ENCODE peak calls at places on chromosomes 1 and 21, in six cellular contexts. G is endothelial cell of umbilical vein, U is SK-N-SH, R is K562, X is GM12878, A is H1. E is an unnamed sample.

GRCh38 chr1:53450225-53450624 is 9.0 kb upstream of the DMRTB1 start:
- DNase-seq in A (peak), G (no peak), U (peak), X (no peak), R (peak), E (no peak)

GRCh38 chr1:184520343-184520742 is 133.5 kb downstream of the C1orf21 start:
- DNase-seq in U (no peak), R (no peak), A (no peak), X (no peak), G (no peak), E (no peak)

GRCh38 chr1:229298887-229299503 is 28.1 kb downstream of the RAB4A start:
- DNase-seq in X (no peak), G (no peak), R (no peak), U (no peak), A (no peak), E (no peak)

GRCh38 chr1:59569198-59569597 is 245.6 kb upstream of the HOOK1 start:
- DNase-seq in A (no peak), U (no peak), X (no peak), G (no peak), R (no peak), E (no peak)

GRCh38 chr1:211577277-211577825 is 1.6 kb downstream of the SLC30A1 start:
- DNase-seq in X (no peak), A (no peak), U (no peak), R (no peak), G (no peak), E (no peak)

GRCh38 chr1:15882665-15883064 is 35.2 kb downstream of the SPEN start:
- DNase-seq in X (no peak), A (no peak), G (no peak), R (no peak), U (no peak), E (no peak)

GRCh38 chr1:208238710-208239517 is 5.3 kb downstream of the PLXNA2 start:
- DNase-seq in X (no peak), G (peak), A (no peak), R (peak), U (peak), E (no peak)

GRCh38 chr1:39170731-39171375 is 33.6 kb upstream of the MACF1 start:
- DNase-seq in U (peak), G (no peak), X (no peak), R (no peak), A (no peak), E (no peak)

GRCh38 chr1:179881642-179882252 is 338 bp upstream of the TOR1AIP1 start:
- DNase-seq in G (peak), A (no peak), R (no peak), X (no peak), U (peak), E (no peak)

GRCh38 chr1:153352523-153352922 is 3.9 kb upstream of the PGLYRP4 start:
- DNase-seq in A (peak), G (peak), R (peak), U (peak), X (no peak), E (no peak)

GRCh38 chr1:247294282-247294681 is 37.4 kb downstream of the ZNF496 start:
- DNase-seq in A (no peak), U (no peak), X (no peak), R (no peak), G (no peak), E (no peak)

GRCh38 chr21:27024971-27025370 is 58.1 kb upstream of the ADAMTS5 start:
- DNase-seq in G (no peak), R (no peak), U (no peak), A (no peak), X (no peak), E (no peak)

GRCh38 chr1:25246600-25247023 is 642 bp downstream of the RSRP1 start:
- DNase-seq in R (no peak), A (peak), U (peak), G (no peak), X (no peak), E (no peak)

GRCh38 chr1:154964359-154964758 is 2.8 kb upstream of the PYGO2 start:
- DNase-seq in G (no peak), A (no peak), U (no peak), R (no peak), X (no peak), E (no peak)

GRCh38 chr1:21587602-21587953 is 78.4 kb downstream of the ALPL start:
- DNase-seq in R (no peak), G (no peak), X (no peak), U (no peak), A (no peak), E (no peak)

GRCh38 chr1:200699871-200700270 is 30.2 kb upstream of the DDX59 start:
- DNase-seq in X (no peak), A (no peak), U (no peak), G (no peak), R (no peak), E (no peak)

GRCh38 chr1:161069731-161070270 is at the start of gene ARHGAP30:
- DNase-seq in G (no peak), R (no peak), U (no peak), A (no peak), X (peak), E (no peak)

GRCh38 chr1:17844146-17844826 is 89.2 kb downstream of the ACTL8 start:
- DNase-seq in G (no peak), U (no peak), X (no peak), A (no peak), R (no peak), E (no peak)

GRCh38 chr1:221089273-221089672 is 210.0 kb downstream of the HLX start:
- DNase-seq in G (peak), R (no peak), A (no peak), X (no peak), U (no peak), E (no peak)

GRCh38 chr1:12031039-12031980 is 12.0 kb downstream of the MIIP start:
- DNase-seq in A (peak), G (peak), R (peak), U (peak), X (no peak), E (no peak)

GRCh38 chr21:41361786-41362604 is at the start of gene MX2:
- DNase-seq in U (no peak), G (no peak), R (no peak), A (no peak), X (peak), E (no peak)

GRCh38 chr1:155651861-155652661 is 36.5 kb downstream of the YY1AP1 start:
- DNase-seq in R (no peak), G (no peak), A (no peak), U (no peak), X (no peak), E (no peak)

GRCh38 chr1:156748670-156749428 is 2.6 kb downstream of the HDGF start:
- DNase-seq in U (no peak), X (no peak), G (peak), A (no peak), R (no peak), E (no peak)

GRCh38 chr1:41931578-41931977 is 12.9 kb upstream of the HIVEP3 start:
- DNase-seq in G (no peak), X (no peak), A (no peak), U (no peak), R (no peak), E (no peak)

GRCh38 chr1:170355267-170355801 is 176.6 kb upstream of the GORAB start:
- DNase-seq in U (no peak), G (no peak), R (no peak), X (no peak), A (no peak), E (no peak)

GRCh38 chr1:3727042-3727824 is 25.0 kb upstream of the CCDC27 start:
- DNase-seq in A (peak), U (peak), G (no peak), X (no peak), R (peak), E (no peak)

GRCh38 chr1:203282720-203283542 is 22.4 kb upstream of the BTG2 start:
- DNase-seq in G (no peak), X (no peak), R (peak), U (no peak), A (no peak), E (no peak)

GRCh38 chr1:227786673-227787512 is 28.6 kb upstream of the PRSS38 start:
- DNase-seq in G (no peak), A (peak), X (no peak), R (no peak), U (peak), E (no peak)

GRCh38 chr1:234533975-234534876 is 55.2 kb upstream of the TARBP1 start:
- DNase-seq in G (peak), R (no peak), X (no peak), U (peak), A (no peak), E (no peak)

GRCh38 chr1:118785246-118785645 is 202.9 kb downstream of the TBX15 start:
- DNase-seq in U (no peak), A (no peak), X (no peak), R (no peak), G (no peak), E (peak)

GRCh38 chr21:28229811-28230210 is 762.9 kb downstream of the LTN1 start:
- DNase-seq in U (no peak), G (peak), X (no peak), A (no peak), R (no peak), E (no peak)

GRCh38 chr1:207876129-207876528 is 34.8 kb downstream of the CD34 start:
- DNase-seq in R (peak), U (peak), A (no peak), G (no peak), X (no peak), E (no peak)

GRCh38 chr21:29854795-29855194 is 85.0 kb downstream of the GRIK1 start:
- DNase-seq in A (no peak), X (no peak), U (no peak), G (no peak), R (no peak), E (no peak)

GRCh38 chr21:38443110-38443509 is 55.2 kb downstream of the ERG start:
- DNase-seq in X (no peak), A (no peak), R (no peak), U (no peak), G (peak), E (no peak)

GRCh38 chr21:25385912-25386474 is 221.3 kb downstream of the MRPL39 start:
- DNase-seq in X (no peak), R (peak), U (peak), G (peak), A (no peak), E (peak)

GRCh38 chr1:61132176-61133047 is 50.1 kb downstream of the NFIA start:
- DNase-seq in G (peak), U (no peak), A (no peak), R (no peak), X (no peak), E (no peak)

GRCh38 chr1:33429846-33430750 is 797 bp downstream of the PHC2 start:
- DNase-seq in R (no peak), A (peak), U (no peak), X (no peak), G (peak), E (no peak)

GRCh38 chr1:76547916-76548315 is 319.4 kb upstream of the ST6GALNAC5 start:
- DNase-seq in R (no peak), X (no peak), A (no peak), G (no peak), U (no peak), E (no peak)

GRCh38 chr21:36113647-36114428 is 21.0 kb upstream of the CBR3 start:
- DNase-seq in R (no peak), U (no peak), G (no peak), A (no peak), X (no peak), E (no peak)
- H3K4me3 ChIP-seq in R (no peak), U (no peak), G (no peak), A (no peak), X (peak), E (no peak)

GRCh38 chr21:17451364-17451869 is 61.4 kb upstream of the CXADR start:
- DNase-seq in R (no peak), U (no peak), A (no peak), G (peak), X (no peak), E (no peak)

GRCh38 chr21:17454315-17455027 is 58.4 kb upstream of the CXADR start:
- DNase-seq in G (peak), X (no peak), A (peak), R (peak), U (peak), E (peak)

GRCh38 chr21:17455028-17455353 is 57.9 kb upstream of the CXADR start:
- DNase-seq in A (no peak), U (no peak), G (no peak), X (no peak), R (no peak), E (no peak)

GRCh38 chr21:17458279-17458678 is 54.6 kb upstream of the CXADR start:
- DNase-seq in U (no peak), X (no peak), R (no peak), A (peak), G (no peak), E (no peak)

GRCh38 chr21:17455451-17455850 is 57.4 kb upstream of the CXADR start:
- DNase-seq in R (no peak), U (no peak), X (no peak), A (no peak), G (no peak), E (no peak)
- H3K9ac ChIP-seq in R (no peak), U (no peak), X (no peak), A (no peak), G (no peak), E (peak)

GRCh38 chr1:8116892-8117262 is 90.8 kb upstream of the ERRFI1 start:
- DNase-seq in A (no peak), G (peak), R (no peak), X (no peak), U (no peak), E (no peak)
- TF ChIP-seq POLR2AphosphoS5 in A (no peak), G (no peak), R (no peak), X (no peak), U (no peak), E (no peak)

DNA sequence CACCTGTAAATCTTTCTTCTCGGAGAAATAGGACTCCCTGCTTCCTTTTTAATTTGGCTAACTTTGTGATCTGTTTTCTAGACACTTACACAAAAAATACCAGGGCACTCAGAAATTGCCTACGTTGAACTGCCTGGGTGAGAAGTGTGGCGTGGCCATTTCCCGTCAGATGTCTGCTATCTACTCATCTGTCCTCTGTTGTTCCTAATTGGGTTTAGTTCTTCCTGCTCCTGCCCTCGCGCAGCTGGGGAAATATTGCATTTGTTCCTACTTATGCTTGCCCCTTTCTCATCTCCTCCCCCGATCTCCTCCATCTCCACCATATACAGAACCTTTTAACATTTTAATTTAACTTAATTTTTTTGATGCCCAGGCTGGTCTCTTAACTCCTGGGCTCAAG is 55.1 kb downstream of the CD58 start:
- DNase-seq in R (no peak), A (no peak), U (peak), X (no peak), G (no peak), E (no peak)
- H3K4me3 ChIP-seq in R (no peak), A (no peak), U (no peak), X (no peak), G (no peak), E (no peak)

DNA sequence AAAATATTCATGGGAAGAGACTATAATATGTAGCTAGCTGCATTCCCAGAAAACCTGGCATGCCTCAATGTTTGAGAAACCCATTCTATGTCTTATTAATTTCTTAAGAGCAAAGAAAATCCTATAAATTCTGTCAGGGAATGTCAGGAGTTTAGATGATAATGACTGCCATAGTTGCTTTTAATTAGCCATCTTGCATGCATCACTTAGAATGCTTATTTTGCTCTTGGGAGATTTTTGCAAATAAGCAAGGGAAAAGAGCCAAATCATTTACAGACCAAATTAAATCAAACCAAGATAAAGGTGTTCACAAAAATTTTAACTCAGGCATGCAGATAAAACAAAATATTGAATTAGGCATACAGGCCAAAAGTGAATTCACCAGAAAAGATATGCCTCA is 152.8 kb downstream of the FASLG start:
- DNase-seq in A (no peak), G (no peak), X (no peak), R (no peak), U (no peak), E (no peak)
- H3K9ac ChIP-seq in A (no peak), G (no peak), X (no peak), R (no peak), U (no peak), E (no peak)

DNA sequence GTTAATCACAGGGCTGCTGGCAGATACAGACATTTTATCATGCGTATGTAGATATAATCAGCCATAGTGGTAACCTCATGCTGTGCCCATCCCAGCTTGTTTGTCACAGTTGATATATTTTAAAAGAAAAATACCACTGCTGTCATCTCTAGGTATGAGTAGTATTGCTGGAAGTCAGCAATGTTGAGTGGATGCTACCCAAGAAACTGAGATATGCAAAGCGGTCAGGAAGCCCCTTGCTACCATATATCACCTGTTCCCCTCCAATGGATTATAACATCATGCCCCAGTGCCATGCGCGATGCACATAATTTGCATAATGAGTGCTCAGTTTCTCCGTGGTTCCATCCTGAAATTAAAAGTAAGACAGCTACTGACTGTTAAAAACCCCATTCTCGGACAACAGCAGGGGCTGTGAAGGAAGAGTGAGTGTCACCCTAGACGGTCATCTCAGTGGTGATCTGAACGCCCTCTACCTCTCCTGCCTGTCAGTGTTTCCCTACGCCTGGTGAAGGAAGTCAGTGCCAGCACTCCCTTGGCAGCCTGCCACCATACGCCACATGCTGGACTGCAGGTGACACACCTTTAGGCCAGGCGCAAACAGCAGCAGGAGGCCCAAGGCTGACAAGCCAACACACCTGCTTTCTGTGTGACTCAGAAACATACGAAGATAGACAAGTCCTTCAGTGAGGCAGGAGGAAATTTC is 2.7 kb downstream of the IL10RB start:
- DNase-seq in X (peak), U (no peak), G (no peak), A (no peak), R (no peak), E (no peak)
- TF ChIP-seq POLR2AphosphoS5 in X (peak), U (no peak), G (no peak), A (no peak), R (no peak), E (no peak)

GRCh38 chr1:2547210-2548067 is 8.7 kb upstream of the TNFRSF14 start:
- DNase-seq in A (no peak), U (no peak), X (no peak), G (no peak), R (no peak), E (no peak)

GRCh38 chr1:2546515-2547209 is 9.5 kb upstream of the TNFRSF14 start:
- DNase-seq in U (peak), G (peak), A (peak), X (peak), R (peak), E (no peak)

GRCh38 chr1:2545754-2546514 is 10.2 kb upstream of the TNFRSF14 start:
- DNase-seq in X (peak), U (peak), R (peak), G (peak), A (peak), E (no peak)

GRCh38 chr1:2544875-2545638 is 11.1 kb upstream of the TNFRSF14 start:
- DNase-seq in R (no peak), U (no peak), X (no peak), G (no peak), A (no peak), E (no peak)

DNA sequence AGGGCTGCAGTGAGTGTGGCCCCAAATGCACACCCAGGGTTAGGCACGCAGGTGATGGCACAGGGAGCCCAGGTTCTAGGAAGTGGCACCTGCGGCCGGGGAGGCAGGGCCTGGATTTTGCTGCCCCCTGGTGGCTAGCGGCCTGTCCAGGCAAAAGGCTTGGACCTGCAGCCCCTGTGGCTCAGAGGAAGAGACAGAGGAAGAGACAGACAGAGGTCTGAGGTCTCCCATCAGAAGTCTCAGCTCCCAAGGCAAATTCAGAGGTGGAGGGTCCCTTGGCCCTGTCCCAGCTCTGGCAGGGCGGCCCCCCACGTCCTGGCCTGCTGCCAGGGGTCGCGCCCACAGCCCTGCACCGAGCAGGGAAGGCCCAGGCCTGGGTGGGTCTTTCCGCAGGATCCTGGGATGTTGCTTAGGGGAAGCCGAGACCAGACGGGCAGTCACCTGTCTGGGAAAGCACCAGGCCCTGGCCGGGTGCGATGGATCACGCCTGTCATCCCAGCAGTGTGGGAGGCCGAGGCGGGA is 8.0 kb upstream of the TNFRSF14 start:
- DNase-seq in U (peak), X (peak), R (peak), G (peak), A (peak), E (no peak)
- H3K4me3 ChIP-seq in U (no peak), X (peak), R (no peak), G (no peak), A (no peak), E (no peak)

GRCh38 chr1:70945676-70946075 is 101.9 kb downstream of the PTGER3 start:
- DNase-seq in A (no peak), R (no peak), U (no peak), G (no peak), X (no peak), E (peak)
- H3K9ac ChIP-seq in A (no peak), R (no peak), U (no peak), G (no peak), X (no peak), E (no peak)